ENCODE peak calls at places on chromosome 1, in four cellular contexts. K is lower lobe of right lung, R is WERI-Rb-1, C is cardiac muscle cell. A is an unnamed sample.

GRCh38 chr1:118481091-118481490 is 296.1 kb upstream of the SPAG17 start:
- DNase-seq in K (no peak), R (no peak), C (no peak), A (no peak)

GRCh38 chr1:84504580-84505021 is 1.6 kb upstream of the SPATA1 start:
- DNase-seq in K (no peak), R (no peak), C (peak; percentile 74), A (peak; percentile 38)

GRCh38 chr1:93304716-93305138 is 41.0 kb upstream of the DR1 start:
- DNase-seq in K (no peak), R (peak; percentile 25), C (peak; percentile 82), A (peak; percentile 48)

GRCh38 chr1:27773732-27774445 is 870 bp downstream of the STX12 start:
- DNase-seq in K (no peak), R (no peak), C (peak; percentile 26), A (no peak)

GRCh38 chr1:184823080-184823479 is 68.4 kb upstream of the EDEM3 start:
- DNase-seq in K (no peak), R (peak; percentile 17), C (no peak), A (no peak)

GRCh38 chr1:245751671-245752070 is 596.9 kb downstream of the KIF26B start:
- DNase-seq in K (no peak), R (no peak), C (peak; percentile 52), A (no peak)

GRCh38 chr1:7703321-7704213 is 67.5 kb upstream of the VAMP3 start:
- DNase-seq in K (no peak), R (peak; percentile 70), C (no peak), A (no peak)

GRCh38 chr1:214351551-214352277 is 70.8 kb downstream of the SMYD2 start:
- DNase-seq in K (no peak), R (no peak), C (no peak), A (no peak)

GRCh38 chr1:36528361-36529349 is 45.9 kb upstream of the CSF3R start:
- DNase-seq in K (no peak), R (peak; percentile 42), C (no peak), A (no peak)

GRCh38 chr1:246492611-246493245 is 14.4 kb downstream of the SMYD3 start:
- DNase-seq in K (no peak), R (peak; percentile 91), C (peak; percentile 84), A (peak; percentile 48)

DNA sequence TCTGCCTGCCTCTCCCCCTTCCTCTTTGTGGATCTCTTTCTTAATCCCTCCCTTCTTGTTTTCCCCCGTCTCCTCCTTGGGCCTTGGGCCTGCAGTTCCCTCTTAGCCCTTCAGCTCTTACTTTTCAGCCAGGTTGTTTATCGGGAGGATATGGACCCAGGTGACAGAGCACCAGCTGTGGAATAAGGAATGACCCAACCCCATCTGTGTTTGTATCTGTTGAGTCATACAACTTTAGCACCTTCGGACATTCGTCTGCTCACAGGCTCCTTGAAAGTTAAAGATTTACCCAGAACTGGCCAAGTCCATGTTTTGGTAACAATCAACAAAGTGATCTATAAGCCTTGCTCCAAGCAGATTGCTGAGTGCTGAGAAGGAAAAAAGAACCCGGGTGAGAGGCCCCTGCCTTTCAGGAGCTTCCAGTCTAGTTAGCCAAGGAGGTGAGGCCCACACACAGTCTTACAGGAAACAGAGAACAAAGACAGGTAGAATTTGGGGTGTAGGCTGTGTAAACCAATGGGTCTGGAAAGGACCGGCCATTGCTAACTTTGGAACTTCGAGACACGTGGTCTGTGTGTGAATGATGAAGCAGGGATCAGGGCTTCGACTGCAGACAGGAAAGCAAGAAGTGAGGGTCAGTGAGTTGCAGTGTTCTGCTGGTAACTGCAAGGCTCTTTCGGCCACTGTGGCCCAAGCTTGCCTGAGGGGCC is 66.7 kb upstream of the F3 start:
- DNase-seq in K (no peak), R (no peak), C (no peak), A (no peak)
- TF ChIP-seq CTCF in K (no peak), R (no peak), C (no peak), A (no peak)

GRCh38 chr1:46510998-46511365 is 21.3 kb downstream of the DMBX1 start:
- DNase-seq in K (no peak), R (no peak), C (no peak), A (no peak)

GRCh38 chr1:46512135-46512791 is 22.6 kb downstream of the DMBX1 start:
- DNase-seq in K (no peak), R (no peak), C (no peak), A (no peak)

GRCh38 chr1:46515576-46515975 is 25.9 kb downstream of the DMBX1 start:
- DNase-seq in K (peak; percentile 23), R (no peak), C (no peak), A (no peak)

GRCh38 chr1:46512792-46513190 is 23.2 kb downstream of the DMBX1 start:
- DNase-seq in K (no peak), R (no peak), C (no peak), A (no peak)

DNA sequence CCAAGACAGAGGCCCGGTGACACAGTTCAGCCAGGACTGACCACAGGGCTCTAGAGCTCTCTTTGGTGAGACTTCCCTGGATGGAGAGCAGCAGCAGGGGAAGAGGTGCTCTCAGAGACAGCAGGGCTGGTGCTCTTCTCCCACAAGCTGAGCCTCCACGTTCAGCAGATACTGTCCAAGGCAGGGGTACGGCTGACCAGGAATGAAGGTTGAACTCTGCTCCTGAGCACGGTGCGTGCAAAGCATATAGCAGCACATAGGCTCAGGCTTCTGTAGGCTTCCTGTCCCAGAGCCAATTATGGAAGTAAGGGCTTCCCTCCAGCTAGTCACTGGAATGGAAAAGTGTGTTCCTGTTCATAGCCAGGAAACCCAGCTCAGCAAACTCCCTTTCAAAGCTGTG is 23.9 kb downstream of the DMBX1 start:
- DNase-seq in K (no peak), R (no peak), C (no peak), A (no peak)
- H3K27me3 ChIP-seq in K (peaks cover 18% of the 10 kb centered on the region), R (no peaks in the 10 kb centered on the region), C (no peaks in the 10 kb centered on the region), A (peaks cover 24% of the 10 kb centered on the region)

DNA sequence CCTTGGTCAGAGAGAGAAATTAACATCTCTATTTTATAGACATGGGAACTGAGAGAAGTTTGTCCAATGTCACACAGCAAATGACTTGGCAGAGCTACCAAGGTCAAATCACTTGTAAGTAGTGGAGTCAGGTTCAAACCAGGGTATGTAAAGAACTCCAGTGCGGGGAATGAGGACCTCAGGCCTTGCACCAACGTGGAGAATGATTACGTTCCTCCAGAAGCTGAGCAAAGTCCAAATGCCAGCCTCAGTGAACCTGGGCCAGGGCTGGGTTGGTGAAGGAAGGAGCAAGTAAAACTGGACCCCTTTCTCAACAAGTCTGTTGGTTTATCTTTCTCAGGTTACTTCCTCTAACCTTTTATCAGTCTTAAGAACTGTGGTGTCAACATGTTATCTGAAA is 1.8 kb upstream of the CSF1 start:
- DNase-seq in K (no peak), R (no peak), C (no peak), A (no peak)
- H3K27ac ChIP-seq in K (no peak overlapping the region), R (no peak overlapping the region), C (no peak overlapping the region), A (no peak overlapping the region)

GRCh38 chr1:152876827-152877226 is 1.3 kb upstream of the SMCP start:
- DNase-seq in K (no peak), R (no peak), C (no peak), A (no peak)

GRCh38 chr1:152880907-152881306 is 2.8 kb downstream of the SMCP start:
- DNase-seq in K (no peak), R (no peak), C (no peak), A (no peak)

GRCh38 chr1:152879559-152880198 is 1.6 kb downstream of the SMCP start:
- DNase-seq in K (no peak), R (no peak), C (no peak), A (no peak)

GRCh38 chr1:152880316-152880715 is 2.2 kb downstream of the SMCP start:
- DNase-seq in K (no peak), R (no peak), C (no peak), A (no peak)

DNA sequence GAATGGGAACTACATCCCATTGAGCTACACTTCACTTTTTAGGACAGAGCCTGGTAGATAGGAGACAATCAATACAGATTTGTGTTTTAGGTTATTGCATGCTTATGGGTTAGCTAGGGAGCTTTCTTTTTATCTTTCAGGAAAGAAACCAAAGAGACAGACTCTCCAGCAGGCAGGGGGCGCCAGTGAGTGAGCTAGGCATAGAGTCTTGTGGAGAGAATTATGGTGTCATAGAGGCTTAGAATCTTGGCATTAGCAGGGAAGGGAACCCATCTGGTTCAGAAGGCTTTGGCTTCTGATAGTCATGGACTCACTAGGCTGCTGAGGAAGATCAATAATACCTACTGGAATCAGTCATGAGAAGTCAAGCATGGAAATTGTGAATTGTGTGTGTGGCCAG is at the start of gene SMCP:
- DNase-seq in K (no peak), R (peak; percentile 93), C (no peak), A (no peak)
- TF ChIP-seq CTCF in K (peak; percentile 8), R (peak; percentile 79), C (no peak), A (no peak)

DNA sequence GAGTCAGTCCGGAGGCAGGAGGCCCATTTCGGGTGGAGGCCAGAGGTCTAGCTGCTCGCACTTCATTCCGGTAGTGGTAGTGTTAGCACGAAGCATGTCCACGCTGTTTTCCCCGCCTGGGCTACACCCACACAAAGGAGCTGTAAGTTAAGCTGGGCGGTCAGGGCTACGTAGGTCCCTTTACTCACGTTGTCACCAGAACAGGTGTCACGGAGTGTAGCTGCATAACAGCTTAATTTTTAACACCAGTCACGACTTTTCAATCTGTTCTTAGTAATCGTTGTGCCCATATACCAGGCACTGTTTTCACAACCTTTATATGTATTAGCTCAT is 15.6 kb downstream of the HLX start:
- DNase-seq in K (no peak), R (no peak), C (no peak), A (no peak)
- H3K27me3 ChIP-seq in K (peaks cover 56% of the 10 kb centered on the region), R (no peaks in the 10 kb centered on the region), C (peaks cover 100% of the 10 kb centered on the region), A (peaks cover 5% of the 10 kb centered on the region)

GRCh38 chr1:115522386-115522785 is 119.4 kb upstream of the VANGL1 start:
- DNase-seq in K (no peak), R (no peak), C (no peak), A (no peak)
- H3K27ac ChIP-seq in K (no peak overlapping the region), R (no peak overlapping the region), C (no peak overlapping the region), A (no peak overlapping the region)

DNA sequence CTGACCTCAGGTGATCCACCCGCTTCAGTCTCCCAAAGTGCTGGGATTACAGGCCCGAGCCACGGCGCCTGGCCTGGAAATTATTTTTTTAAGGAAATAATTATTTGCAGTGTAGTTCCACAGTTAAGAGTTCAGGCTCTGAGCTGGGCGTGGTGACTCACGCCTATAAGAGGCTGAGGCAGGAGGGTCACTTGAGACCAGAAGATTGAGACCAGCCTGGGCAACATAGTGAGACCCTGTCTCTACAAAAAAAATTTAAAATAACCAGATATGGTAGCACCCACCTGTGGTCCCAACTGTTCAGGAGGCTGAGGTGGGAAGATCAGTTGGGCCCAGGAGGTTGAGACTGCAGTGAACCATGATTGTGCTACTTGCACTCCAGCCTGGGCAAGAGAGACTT is 13.9 kb downstream of the H3-3A start:
- DNase-seq in K (no peak), R (no peak), C (no peak), A (no peak)
- TF ChIP-seq CTCF in K (no peak), R (no peak), C (no peak), A (no peak)

GRCh38 chr1:59539961-59540681 is 243.2 kb downstream of the FGGY start:
- DNase-seq in K (no peak), R (no peak), C (no peak), A (no peak)
- H3K27me3 ChIP-seq in K (no peaks in the 10 kb centered on the region), R (no peaks in the 10 kb centered on the region), C (no peaks in the 10 kb centered on the region), A (no peaks in the 10 kb centered on the region)

DNA sequence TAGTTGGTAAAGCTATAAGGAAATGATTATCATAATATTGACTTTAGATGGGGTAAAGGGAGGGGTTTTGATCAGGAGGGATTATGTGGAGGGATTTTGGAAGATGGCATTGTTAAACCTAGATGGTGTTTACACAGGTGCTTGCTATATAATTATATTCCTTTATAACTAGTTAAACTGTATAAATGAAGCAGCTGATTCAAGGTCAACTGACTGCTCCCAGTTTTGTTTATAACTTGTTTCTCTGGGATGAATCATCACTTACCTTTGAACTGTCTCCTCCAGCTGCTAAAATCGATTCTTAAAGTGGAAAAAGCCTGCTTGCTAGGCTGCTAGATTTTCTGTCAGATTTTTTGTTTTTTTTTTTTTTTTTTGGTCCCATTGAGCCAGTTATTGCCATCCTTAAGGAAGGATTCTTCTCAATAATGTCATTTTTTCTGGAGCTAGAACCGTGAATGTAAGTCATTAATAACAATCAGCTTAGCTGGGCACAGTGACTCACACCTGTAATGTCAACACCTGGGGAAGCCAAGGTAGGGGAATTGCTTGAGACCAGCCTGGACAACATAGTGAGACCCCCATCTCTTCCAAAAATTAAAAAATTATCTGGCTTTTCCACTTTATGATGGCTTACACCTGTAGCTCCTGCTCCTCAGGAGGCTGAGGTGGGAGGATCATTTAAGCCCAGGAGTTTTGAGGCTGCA is 153.2 kb downstream of the PIK3R3 start:
- DNase-seq in K (no peak), R (no peak), C (no peak), A (peak; percentile 30)
- H3K27ac ChIP-seq in K (no peak overlapping the region), R (no peak overlapping the region), C (no peak overlapping the region), A (no peak overlapping the region)

A was measured in AG04450.